ENCODE peak calls at places on chromosomes 4 and X, in six cellular contexts. E, T, L, P, D and B are unnamed samples.

GRCh38 chr4:71147261-71147660 is 153.8 kb downstream of the DCK start:
- DNase-seq in L (no peak), P (no peak), T (no peak), E (no peak), D (no peak), B (no peak)

GRCh38 chr4:118271788-118272187 is 81.0 kb downstream of the PRSS12 start:
- DNase-seq in D (no peak), T (no peak), P (no peak), E (no peak), L (no peak), B (no peak)

GRCh38 chr4:151197258-151197657 is 79.7 kb upstream of the PRSS48 start:
- DNase-seq in D (no peak), T (no peak), E (no peak), P (no peak), L (no peak), B (no peak)

GRCh38 chr4:93199492-93199891 is 629.1 kb upstream of the ATOH1 start:
- DNase-seq in L (no peak), E (no peak), P (peak; percentile 45), T (no peak), D (no peak), B (no peak)

GRCh38 chr4:26765515-26765914 is 95.1 kb upstream of the STIM2 start:
- DNase-seq in T (no peak), D (no peak), E (no peak), L (no peak), P (no peak), B (no peak)

GRCh38 chrX:111868726-111869638 is 7.0 kb upstream of the TRPC5OS start:
- DNase-seq in T (no peak), E (no peak), D (no peak), L (no peak), P (no peak), B (no peak)

GRCh38 chrX:14039344-14039743 is 9.7 kb upstream of the GEMIN8 start:
- DNase-seq in L (peak; percentile 12), T (peak; percentile 61), E (no peak), D (no peak), P (no peak), B (peak; percentile 60)

GRCh38 chr4:80587861-80588385 is 252.4 kb downstream of the CFAP299 start:
- DNase-seq in P (no peak), E (no peak), T (no peak), L (no peak), D (no peak), B (no peak)

GRCh38 chr4:173503330-173504180 is 26.5 kb downstream of the HAND2 start:
- DNase-seq in P (no peak), T (no peak), E (no peak), L (no peak), D (no peak), B (no peak)

GRCh38 chrX:142702749-142703148 is 323.0 kb upstream of the SPANXN4 start:
- DNase-seq in D (no peak), L (no peak), P (no peak), T (no peak), E (no peak), B (no peak)

GRCh38 chr4:112099701-112100289 is 45.5 kb upstream of the FAM241A start:
- DNase-seq in D (no peak), P (peak; percentile 61), L (no peak), E (no peak), T (no peak), B (no peak)

GRCh38 chr4:88953400-88953799 is 103.6 kb downstream of the FAM13A start:
- DNase-seq in P (no peak), L (no peak), E (no peak), D (no peak), T (no peak), B (no peak)

GRCh38 chr4:186915816-186916215 is 192.2 kb upstream of the FAT1 start:
- DNase-seq in D (no peak), P (no peak), T (no peak), L (no peak), E (no peak), B (no peak)

GRCh38 chr4:186587416-186588018 is 32.1 kb upstream of the MTNR1A start:
- DNase-seq in E (peak; percentile 47), D (peak; percentile 84), P (peak; percentile 21), T (peak; percentile 75), L (peak; percentile 68), B (peak; percentile 78)

GRCh38 chr4:8268901-8269534 is 536 bp upstream of the HTRA3 start:
- DNase-seq in E (no peak), D (no peak), P (no peak), T (no peak), L (no peak), B (no peak)
- H3K4me1 ChIP-seq in E (no peaks in the 10 kb centered on the region), D (peaks cover 31% of the 10 kb centered on the region), P (no peaks in the 10 kb centered on the region), T (peaks cover 3% of the 10 kb centered on the region), L (no peaks in the 10 kb centered on the region), B (peaks cover 62% of the 10 kb centered on the region)

GRCh38 chrX:39477438-39478120 is 620.2 kb downstream of the BCOR start:
- DNase-seq in E (peak; percentile 24), L (no peak), D (no peak), P (no peak), T (peak; percentile 35), B (peak; percentile 26)
- TF ChIP-seq POLR2AphosphoS5 in E (no peak), L (no peak), D (no peak), P (no peak), T (no peak), B (no peak)

GRCh38 chr4:113613503-113613902 is 148.0 kb downstream of the CAMK2D start:
- DNase-seq in E (no peak), P (no peak), D (no peak), L (no peak), T (no peak), B (no peak)

GRCh38 chr4:113614414-113614813 is 147.1 kb downstream of the CAMK2D start:
- DNase-seq in L (no peak), E (no peak), P (no peak), D (no peak), T (no peak), B (no peak)

GRCh38 chr4:113617195-113617594 is 144.3 kb downstream of the CAMK2D start:
- DNase-seq in D (no peak), T (no peak), L (no peak), P (no peak), E (no peak), B (no peak)

GRCh38 chr4:113618205-113618604 is 143.3 kb downstream of the CAMK2D start:
- DNase-seq in T (no peak), L (no peak), P (no peak), D (no peak), E (no peak), B (no peak)

GRCh38 chr4:113616443-113616842 is 145.1 kb downstream of the CAMK2D start:
- DNase-seq in T (no peak), P (no peak), L (peak; percentile 11), E (no peak), D (no peak), B (no peak)
- H3K4me1 ChIP-seq in T (no peaks in the 10 kb centered on the region), P (no peaks in the 10 kb centered on the region), L (no peaks in the 10 kb centered on the region), E (peaks cover 8% of the 10 kb centered on the region), D (peaks cover 13% of the 10 kb centered on the region), B (peaks cover 43% of the 10 kb centered on the region)

GRCh38 chr4:139605516-139605915 is 49.5 kb upstream of the SETD7 start:
- DNase-seq in P (no peak), E (no peak), D (no peak), T (no peak), L (no peak), B (no peak)

GRCh38 chr4:139606600-139607301 is 50.7 kb upstream of the SETD7 start:
- DNase-seq in P (no peak), E (no peak), D (no peak), L (no peak), T (no peak), B (no peak)

GRCh38 chr4:139600662-139601061 is 44.6 kb upstream of the SETD7 start:
- DNase-seq in P (no peak), L (no peak), D (no peak), T (no peak), E (no peak), B (no peak)

GRCh38 chr4:139607302-139608060 is 51.5 kb upstream of the SETD7 start:
- DNase-seq in T (no peak), E (no peak), L (no peak), P (no peak), D (no peak), B (no peak)

GRCh38 chr4:139603576-139604387 is 47.8 kb upstream of the SETD7 start:
- DNase-seq in P (peak; percentile 49), E (no peak), T (peak; percentile 23), D (no peak), L (peak; percentile 43), B (no peak)
- TF ChIP-seq POLR2AphosphoS5 in P (no peak), E (no peak), T (no peak), D (no peak), L (no peak), B (no peak)

GRCh38 chrX:148498067-148498466 is 2.4 kb upstream of the AFF2 start:
- DNase-seq in E (no peak), D (no peak), T (no peak), P (no peak), L (no peak), B (no peak)

GRCh38 chrX:148504412-148504950 is 4.1 kb downstream of the AFF2 start:
- DNase-seq in P (no peak), E (no peak), L (no peak), D (no peak), T (no peak), B (no peak)

GRCh38 chrX:148501121-148502066 is 977 bp downstream of the AFF2 start:
- DNase-seq in E (no peak), T (no peak), D (no peak), L (no peak), P (no peak), B (no peak)

GRCh38 chrX:148500428-148501120 is at the start of gene AFF2:
- DNase-seq in E (no peak), T (no peak), D (no peak), L (no peak), P (no peak), B (peak; percentile 28)

DNA sequence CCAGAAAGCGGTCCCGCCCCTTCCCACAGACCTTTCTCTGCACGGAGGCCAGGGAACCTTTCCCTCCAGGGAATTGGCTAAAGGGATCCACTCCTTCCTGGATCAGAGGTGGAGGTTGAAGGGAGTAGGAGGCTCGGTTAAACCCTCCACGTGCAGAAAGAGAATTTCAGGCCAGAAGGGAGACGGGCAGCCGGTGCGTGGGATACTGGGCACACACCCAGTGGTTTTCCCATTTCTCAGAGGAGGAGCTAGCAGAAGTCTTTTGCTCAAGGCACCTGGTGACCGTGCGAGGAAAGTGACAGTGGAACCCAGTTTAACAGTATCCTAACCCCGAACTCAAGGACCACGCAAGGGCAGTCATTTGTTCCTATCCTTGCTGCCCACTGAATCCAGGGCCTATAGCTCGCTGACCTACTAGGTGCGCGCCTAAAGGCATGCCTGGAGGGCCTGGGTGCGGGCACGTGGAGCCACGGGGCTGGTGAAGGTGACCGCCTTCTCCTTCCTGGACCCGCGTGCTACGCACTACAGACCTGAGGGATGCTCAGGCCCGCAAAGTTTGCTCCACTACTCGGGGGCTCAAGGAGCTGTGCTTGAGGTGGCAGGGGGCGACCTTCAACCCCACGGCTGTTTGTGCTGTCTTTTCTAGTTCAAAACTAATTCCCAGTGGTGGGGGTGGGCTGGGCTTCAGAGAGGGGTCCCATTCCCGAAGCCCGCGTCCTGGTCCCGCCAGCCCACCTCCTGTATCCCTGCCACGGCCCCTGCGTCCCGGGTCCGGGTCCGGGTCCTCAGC is 584 bp upstream of the AFF2 start:
- DNase-seq in E (no peak), D (no peak), T (no peak), P (no peak), L (no peak), B (no peak)
- H3K4me1 ChIP-seq in E (no peaks in the 10 kb centered on the region), D (peaks cover 4% of the 10 kb centered on the region), T (no peaks in the 10 kb centered on the region), P (no peaks in the 10 kb centered on the region), L (no peaks in the 10 kb centered on the region), B (peaks cover 4% of the 10 kb centered on the region)